ENCODE peak calls at places on chromosomes 12 and 14, in six cellular contexts. H is activated gamma-delta T cell, V is M059J, J is GM03348, T is HepG2, A is T follicular helper cell. M is an unnamed sample.

GRCh38 chr14:70658899-70659298 is 17.2 kb downstream of the TTC9 start:
- DNase-seq in H (no peak), V (no peak), J (no peak), T (no peak), A (no peak), M (no peak)

GRCh38 chr14:90331497-90332270 is at the start of gene NRDE2:
- DNase-seq in H (peak), V (peak), J (peak), T (peak), A (peak), M (peak)

GRCh38 chr12:132608231-132609171 is 1.9 kb downstream of the LRCOL1 start:
- DNase-seq in H (no peak), V (no peak), J (no peak), T (peak), A (no peak), M (no peak)

GRCh38 chr12:116559330-116560080 is at the start of gene MAP1LC3B2:
- DNase-seq in H (peak), V (peak), J (peak), T (peak), A (peak), M (peak)

GRCh38 chr12:28574746-28575592 is 384.7 kb downstream of the CCDC91 start:
- DNase-seq in H (no peak), V (peak), J (no peak), T (no peak), A (no peak), M (no peak)

GRCh38 chr12:39671898-39672875 is 52.6 kb upstream of the ABCD2 start:
- DNase-seq in H (no peak), V (no peak), J (no peak), T (no peak), A (no peak), M (no peak)

GRCh38 chr12:16168078-16168477 is 109.4 kb downstream of the SLC15A5 start:
- DNase-seq in H (no peak), V (no peak), J (no peak), T (no peak), A (no peak), M (no peak)

GRCh38 chr12:57166971-57167371 is 19.6 kb upstream of the LRP1-AS start:
- DNase-seq in H (no peak), V (peak), J (peak), T (no peak), A (no peak), M (no peak)

GRCh38 chr12:13347241-13348043 is 150.9 kb downstream of the EMP1 start:
- DNase-seq in H (no peak), V (peak), J (peak), T (no peak), A (no peak), M (peak)

GRCh38 chr14:102297436-102298170 is 7.4 kb downstream of the MOK start:
- DNase-seq in H (no peak), V (no peak), J (no peak), T (no peak), A (no peak), M (no peak)

GRCh38 chr14:23321572-23322547 is 603 bp downstream of the PABPN1 start:
- DNase-seq in H (no peak), V (peak), J (peak), T (peak), A (peak), M (peak)

GRCh38 chr14:69522026-69522425 is 37.5 kb downstream of the PLEKHD1 start:
- DNase-seq in H (no peak), V (no peak), J (no peak), T (no peak), A (no peak), M (no peak)

GRCh38 chr14:32473476-32473875 is 144.4 kb downstream of the AKAP6 start:
- DNase-seq in H (no peak), V (peak), J (peak), T (peak), A (no peak), M (no peak)

GRCh38 chr14:102999227-102999895 is 58.0 kb downstream of the CDC42BPB start:
- DNase-seq in H (no peak), V (no peak), J (no peak), T (no peak), A (no peak), M (no peak)

M was measured in stimulated activated effector memory CD8-positive, alpha-beta T cell treated with anti-CD3 and anti-CD28 coated beads, Interleukin-12 subunit alpha, Interleukin-12 subunit beta, amount 100 ng/mL, for 72 hours.